ENCODE peak calls at places on chromosomes 2 and 18, in nine cellular contexts. B is stomach; M is GM04504; D is activated gamma-delta T cell treated with anti-CD3 and anti-CD28 coated beads, Interleukin-2, amount 50 U/mL, for 16 hours; E is WTC11; A is NCI-H1417 treated with DMSO at 0.1 percent for 48 hours; S is lower leg skin; Z is K562; L is T-helper 1 cell. Y is an unnamed sample.

GRCh38 chr2:69291004-69291650 is 95.9 kb downstream of the GFPT1 start:
- DNase-seq in B (no peak), M (no peak), D (no peak), E (no peak), A (no peak), S (no peak), Z (no peak), L (no peak), Y (peak)

GRCh38 chr18:46456691-46457090 is 200.3 kb downstream of the LOXHD1 start:
- DNase-seq in B (no peak), M (no peak), D (no peak), E (no peak), A (no peak), S (no peak), Z (no peak), L (no peak), Y (no peak)

GRCh38 chr2:230774348-230774951 is 61.8 kb downstream of the CAB39 start:
- DNase-seq in B (no peak), M (peak), D (no peak), E (no peak), A (no peak), S (no peak), Z (peak), L (no peak), Y (no peak)

GRCh38 chr2:20231632-20232031 is 6.7 kb upstream of the SDC1 start:
- DNase-seq in B (peak), M (no peak), D (no peak), E (peak), A (no peak), S (peak), Z (no peak), L (no peak), Y (no peak)

GRCh38 chr2:43576983-43577892 is 18.6 kb downstream of the THADA start:
- DNase-seq in B (no peak), M (peak), D (no peak), E (no peak), A (no peak), S (no peak), Z (peak), L (peak), Y (peak)

GRCh38 chr2:96927420-96928171 is 57.7 kb upstream of the SEMA4C start:
- DNase-seq in B (peak), M (no peak), D (no peak), E (no peak), A (peak), S (peak), Z (no peak), L (no peak), Y (no peak)

GRCh38 chr18:2706903-2707302 is 51.4 kb downstream of the SMCHD1 start:
- DNase-seq in B (no peak), M (no peak), D (no peak), E (no peak), A (no peak), S (no peak), Z (no peak), L (no peak), Y (no peak)

GRCh38 chr2:97932975-97933662 is 62.6 kb downstream of the TMEM131 start:
- DNase-seq in B (no peak), M (no peak), D (no peak), E (no peak), A (no peak), S (no peak), Z (no peak), L (no peak), Y (no peak)

GRCh38 chr2:11024010-11024615 is 112.4 kb downstream of the KCNF1 start:
- DNase-seq in B (peak), M (no peak), D (no peak), E (no peak), A (peak), S (no peak), Z (no peak), L (no peak), Y (no peak)

GRCh38 chr2:43762286-43762685 is 11.6 kb upstream of the DYNC2LI1 start:
- DNase-seq in B (no peak), M (no peak), D (no peak), E (no peak), A (no peak), S (no peak), Z (no peak), L (no peak), Y (no peak)

GRCh38 chr18:49399003-49399402 is 61.4 kb downstream of the DYM start:
- DNase-seq in B (no peak), M (peak), D (no peak), E (no peak), A (no peak), S (peak), Z (no peak), L (no peak), Y (no peak)

GRCh38 chr2:230944123-230944653 is 19.1 kb upstream of the GPR55 start:
- DNase-seq in B (peak), M (no peak), D (no peak), E (no peak), A (no peak), S (no peak), Z (no peak), L (no peak), Y (no peak)

GRCh38 chr2:99242151-99242550 is 13.3 kb downstream of the LYG2 start:
- DNase-seq in B (no peak), M (no peak), D (no peak), E (no peak), A (no peak), S (no peak), Z (no peak), L (no peak), Y (no peak)

GRCh38 chr2:112165296-112165695 is 27.1 kb downstream of the FBLN7 start:
- DNase-seq in B (no peak), M (no peak), D (no peak), E (no peak), A (no peak), S (no peak), Z (no peak), L (no peak), Y (no peak)

GRCh38 chr2:11286749-11287148 is 57.7 kb downstream of the ROCK2 start:
- DNase-seq in B (no peak), M (peak), D (no peak), E (no peak), A (no peak), S (no peak), Z (no peak), L (no peak), Y (no peak)